ENCODE peak calls at places on chromosomes 12 and 14, in seven cellular contexts. L is D341Med; A is activated CD4-positive, CD25-positive, alpha-beta regulatory T cell; I is stimulated activated CD8-positive, alpha-beta memory T cell treated with anti-CD3 and anti-CD28 coated beads, Interleukin-4, amount 100 ng/mL, for 1 hour; P is heart left ventricle; G is stimulated activated CD4-positive, alpha-beta T cell treated with anti-CD3 and anti-CD28 coated beads, TNF-alpha, amount 100 ng/mL, for 24 hours; K is left ventricle myocardium inferior. H is an unnamed sample.

GRCh38 chr14:50425816-50426215 is 29.1 kb upstream of the CDKL1 start:
- DNase-seq in L (no peak), A (no peak), I (no peak), P (no peak), G (no peak), K (no peak), H (no peak)

GRCh38 chr12:43338848-43339526 is 213.0 kb downstream of the ADAMTS20 start:
- DNase-seq in L (peak; percentile 36), A (no peak), I (no peak), P (peak; percentile 22), G (no peak), K (no peak), H (no peak)

GRCh38 chr12:56387152-56387551 is 24.5 kb upstream of the APOF start:
- DNase-seq in L (no peak), A (no peak), I (no peak), P (no peak), G (no peak), K (no peak), H (no peak)

GRCh38 chr14:101956179-101956885 is 8.0 kb upstream of the DYNC1H1 start:
- DNase-seq in L (no peak), A (no peak), I (no peak), P (no peak), G (no peak), K (no peak), H (no peak)

GRCh38 chr12:47988073-47989022 is 15.9 kb downstream of the COL2A1 start:
- DNase-seq in L (no peak), A (no peak), I (no peak), P (no peak), G (no peak), K (no peak), H (no peak)

GRCh38 chr12:63882844-63883243 is 38.3 kb downstream of the SRGAP1 start:
- DNase-seq in L (peak; percentile 60), A (no peak), I (no peak), P (peak; percentile 23), G (no peak), K (peak; percentile 30), H (no peak)

GRCh38 chr12:2879853-2880252 is 2.8 kb downstream of the RHNO1 start:
- DNase-seq in L (no peak), A (no peak), I (no peak), P (no peak), G (no peak), K (no peak), H (no peak)

GRCh38 chr14:52801014-52801708 is 9.8 kb upstream of the GNPNAT1 start:
- DNase-seq in L (no peak), A (no peak), I (no peak), P (no peak), G (no peak), K (no peak), H (no peak)

GRCh38 chr12:105275997-105276760 is 40.2 kb upstream of the APPL2 start:
- DNase-seq in L (no peak), A (no peak), I (no peak), P (no peak), G (no peak), K (no peak), H (no peak)

GRCh38 chr12:110786012-110786411 is 43.3 kb upstream of the PPP1CC start:
- DNase-seq in L (no peak), A (no peak), I (no peak), P (no peak), G (no peak), K (no peak), H (no peak)

GRCh38 chr14:36215217-36215598 is 38.7 kb upstream of the PTCSC3 start:
- DNase-seq in L (no peak), A (no peak), I (no peak), P (no peak), G (no peak), K (no peak), H (no peak)